ENCODE peak calls at places on chromosomes 5 and 9, in five cellular contexts. One of them, this sample, is unnamed.

GRCh38 chr9:111413996-111414395 is 70.2 kb downstream of the ECPAS start:
- DNase-seq in erythroblast: no peak
- DNase-seq in spleen: no peak
- DNase-seq in OCI-M1: no peak
- DNase-seq in activated CD4-positive, alpha-beta T cell treated with anti-CD3 and anti-CD28 coated beads, Interleukin-2, amount 50 U/mL, for 24 hours: no peak
- DNase-seq in this sample: no peak

GRCh38 chr9:75169623-75170022 is 81.3 kb downstream of the OSTF1 start:
- DNase-seq in erythroblast: no peak
- DNase-seq in spleen: no peak
- DNase-seq in OCI-M1: peak
- DNase-seq in activated CD4-positive, alpha-beta T cell treated with anti-CD3 and anti-CD28 coated beads, Interleukin-2, amount 50 U/mL, for 24 hours: no peak
- DNase-seq in this sample: no peak

GRCh38 chr5:130871346-130872086 is 293.5 kb downstream of the HINT1 start:
- DNase-seq in erythroblast: peak
- DNase-seq in spleen: no peak
- DNase-seq in OCI-M1: peak
- DNase-seq in activated CD4-positive, alpha-beta T cell treated with anti-CD3 and anti-CD28 coated beads, Interleukin-2, amount 50 U/mL, for 24 hours: peak
- DNase-seq in this sample: no peak

GRCh38 chr5:138440226-138441073 is 1.6 kb downstream of the REEP2 start:
- DNase-seq in erythroblast: no peak
- DNase-seq in spleen: no peak
- DNase-seq in OCI-M1: no peak
- DNase-seq in activated CD4-positive, alpha-beta T cell treated with anti-CD3 and anti-CD28 coated beads, Interleukin-2, amount 50 U/mL, for 24 hours: no peak
- DNase-seq in this sample: no peak

GRCh38 chr5:181189962-181190710 is 14.9 kb downstream of the TRIM7 start:
- DNase-seq in erythroblast: no peak
- DNase-seq in spleen: peak
- DNase-seq in OCI-M1: no peak
- DNase-seq in activated CD4-positive, alpha-beta T cell treated with anti-CD3 and anti-CD28 coated beads, Interleukin-2, amount 50 U/mL, for 24 hours: no peak
- DNase-seq in this sample: no peak

GRCh38 chr9:71693607-71694006 is 74.7 kb downstream of the CEMIP2 start:
- DNase-seq in erythroblast: no peak
- DNase-seq in spleen: no peak
- DNase-seq in OCI-M1: no peak
- DNase-seq in activated CD4-positive, alpha-beta T cell treated with anti-CD3 and anti-CD28 coated beads, Interleukin-2, amount 50 U/mL, for 24 hours: no peak
- DNase-seq in this sample: no peak

GRCh38 chr9:8660383-8660782 is 860.8 kb upstream of the DMAC1 start:
- DNase-seq in erythroblast: no peak
- DNase-seq in spleen: no peak
- DNase-seq in OCI-M1: peak
- DNase-seq in activated CD4-positive, alpha-beta T cell treated with anti-CD3 and anti-CD28 coated beads, Interleukin-2, amount 50 U/mL, for 24 hours: no peak
- DNase-seq in this sample: peak

GRCh38 chr5:64947031-64947430 is 178.3 kb downstream of the CWC27 start:
- DNase-seq in erythroblast: peak
- DNase-seq in spleen: no peak
- DNase-seq in OCI-M1: peak
- DNase-seq in activated CD4-positive, alpha-beta T cell treated with anti-CD3 and anti-CD28 coated beads, Interleukin-2, amount 50 U/mL, for 24 hours: no peak
- DNase-seq in this sample: peak

GRCh38 chr5:66498791-66499207 is 97.4 kb upstream of the MAST4 start:
- DNase-seq in erythroblast: peak
- DNase-seq in spleen: no peak
- DNase-seq in OCI-M1: peak
- DNase-seq in activated CD4-positive, alpha-beta T cell treated with anti-CD3 and anti-CD28 coated beads, Interleukin-2, amount 50 U/mL, for 24 hours: no peak
- DNase-seq in this sample: no peak

GRCh38 chr9:137955586-137955985 is 78.0 kb downstream of the CACNA1B start:
- DNase-seq in erythroblast: no peak
- DNase-seq in spleen: no peak
- DNase-seq in OCI-M1: no peak
- DNase-seq in activated CD4-positive, alpha-beta T cell treated with anti-CD3 and anti-CD28 coated beads, Interleukin-2, amount 50 U/mL, for 24 hours: no peak
- DNase-seq in this sample: no peak

GRCh38 chr5:81971086-81971693 is 633 bp upstream of the ATG10 start:
- DNase-seq in erythroblast: peak
- DNase-seq in spleen: no peak
- DNase-seq in OCI-M1: peak
- DNase-seq in activated CD4-positive, alpha-beta T cell treated with anti-CD3 and anti-CD28 coated beads, Interleukin-2, amount 50 U/mL, for 24 hours: peak
- DNase-seq in this sample: no peak

GRCh38 chr5:179368016-179368805 is 22.9 kb upstream of the ADAMTS2 start:
- DNase-seq in erythroblast: no peak
- DNase-seq in spleen: peak
- DNase-seq in OCI-M1: no peak
- DNase-seq in activated CD4-positive, alpha-beta T cell treated with anti-CD3 and anti-CD28 coated beads, Interleukin-2, amount 50 U/mL, for 24 hours: no peak
- DNase-seq in this sample: no peak

GRCh38 chr5:129511291-129511690 is 51.2 kb downstream of the ADAMTS19 start:
- DNase-seq in erythroblast: no peak
- DNase-seq in spleen: no peak
- DNase-seq in OCI-M1: no peak
- DNase-seq in activated CD4-positive, alpha-beta T cell treated with anti-CD3 and anti-CD28 coated beads, Interleukin-2, amount 50 U/mL, for 24 hours: no peak
- DNase-seq in this sample: no peak

GRCh38 chr5:131224387-131225191 is 39.3 kb upstream of the CDC42SE2 start:
- DNase-seq in erythroblast: no peak
- DNase-seq in spleen: peak
- DNase-seq in OCI-M1: peak
- DNase-seq in activated CD4-positive, alpha-beta T cell treated with anti-CD3 and anti-CD28 coated beads, Interleukin-2, amount 50 U/mL, for 24 hours: no peak
- DNase-seq in this sample: no peak

GRCh38 chr5:97534166-97534565 is 351.1 kb upstream of the RIOK2 start:
- DNase-seq in erythroblast: peak
- DNase-seq in spleen: no peak
- DNase-seq in OCI-M1: peak
- DNase-seq in activated CD4-positive, alpha-beta T cell treated with anti-CD3 and anti-CD28 coated beads, Interleukin-2, amount 50 U/mL, for 24 hours: no peak
- DNase-seq in this sample: peak

GRCh38 chr5:127386557-127386956 is 96.0 kb downstream of the MEGF10 start:
- DNase-seq in erythroblast: no peak
- DNase-seq in spleen: no peak
- DNase-seq in OCI-M1: no peak
- DNase-seq in activated CD4-positive, alpha-beta T cell treated with anti-CD3 and anti-CD28 coated beads, Interleukin-2, amount 50 U/mL, for 24 hours: no peak
- DNase-seq in this sample: no peak

This sample was measured in prostate gland.